ENCODE peak calls at places on chromosomes 13 and 19, in eight cellular contexts. M is esophagus muscularis mucosa, P is lower lobe of right lung, B is fibroblast of lung, Z is spleen, I is GM23248, T is suprapubic skin, K is thoracic aorta. F is an unnamed sample. For H3K36me3, the result is how much of the 10 kb centered on the place peaks cover.

GRCh38 chr13:99898421-99898820 is 73.1 kb downstream of the ZIC5 start:
- DNase-seq in M (no peak), K (no peak), I (no peak), B (no peak), Z (no peak), P (no peak), T (no peak), F (no peak)

GRCh38 chr13:32846020-32846451 is 170.2 kb upstream of the KL start:
- DNase-seq in M (peak), T (no peak), B (no peak), I (no peak), K (no peak), P (no peak), Z (no peak), F (no peak)

GRCh38 chr19:1315470-1316166 is 29.9 kb downstream of the EFNA2 start:
- DNase-seq in Z (peak), T (no peak), I (peak), M (no peak), K (no peak), B (peak), P (peak), F (no peak)

GRCh38 chr13:98681017-98681416 is 71.5 kb downstream of the SLC15A1 start:
- DNase-seq in T (no peak), K (no peak), I (no peak), B (no peak), M (no peak), Z (no peak), P (no peak), F (no peak)

GRCh38 chr13:91133941-91134772 is 213.3 kb upstream of the MIR17HG start:
- DNase-seq in B (peak), T (no peak), K (no peak), M (no peak), P (no peak), Z (no peak), I (peak), F (no peak)

GRCh38 chr19:18117364-18117691 is 19.8 kb downstream of the MAST3 start:
- DNase-seq in T (no peak), B (no peak), K (no peak), P (no peak), Z (no peak), I (no peak), M (no peak), F (no peak)

GRCh38 chr13:63551731-63552130 is 2136.1 kb upstream of the PCDH20 start:
- DNase-seq in T (no peak), Z (no peak), P (no peak), M (no peak), B (no peak), K (no peak), I (no peak), F (no peak)

GRCh38 chr13:113743366-113744195 is 15.4 kb upstream of the TMEM255B start:
- DNase-seq in Z (peak), K (no peak), B (no peak), T (no peak), M (no peak), P (peak), I (no peak), F (peak)

GRCh38 chr19:51712461-51713081 is 11.2 kb downstream of the HAS1 start:
- DNase-seq in Z (no peak), P (no peak), M (no peak), T (no peak), K (no peak), I (peak), B (peak), F (no peak)

GRCh38 chr19:6925801-6926751 is 38.7 kb downstream of the ADGRE1 start:
- DNase-seq in P (no peak), T (no peak), I (peak), M (no peak), K (no peak), Z (no peak), B (no peak), F (no peak)

GRCh38 chr19:18304496-18305312 is 18.2 kb downstream of the LSM4 start:
- DNase-seq in B (peak), P (peak), K (peak), T (peak), M (peak), I (peak), Z (peak), F (peak)

DNA sequence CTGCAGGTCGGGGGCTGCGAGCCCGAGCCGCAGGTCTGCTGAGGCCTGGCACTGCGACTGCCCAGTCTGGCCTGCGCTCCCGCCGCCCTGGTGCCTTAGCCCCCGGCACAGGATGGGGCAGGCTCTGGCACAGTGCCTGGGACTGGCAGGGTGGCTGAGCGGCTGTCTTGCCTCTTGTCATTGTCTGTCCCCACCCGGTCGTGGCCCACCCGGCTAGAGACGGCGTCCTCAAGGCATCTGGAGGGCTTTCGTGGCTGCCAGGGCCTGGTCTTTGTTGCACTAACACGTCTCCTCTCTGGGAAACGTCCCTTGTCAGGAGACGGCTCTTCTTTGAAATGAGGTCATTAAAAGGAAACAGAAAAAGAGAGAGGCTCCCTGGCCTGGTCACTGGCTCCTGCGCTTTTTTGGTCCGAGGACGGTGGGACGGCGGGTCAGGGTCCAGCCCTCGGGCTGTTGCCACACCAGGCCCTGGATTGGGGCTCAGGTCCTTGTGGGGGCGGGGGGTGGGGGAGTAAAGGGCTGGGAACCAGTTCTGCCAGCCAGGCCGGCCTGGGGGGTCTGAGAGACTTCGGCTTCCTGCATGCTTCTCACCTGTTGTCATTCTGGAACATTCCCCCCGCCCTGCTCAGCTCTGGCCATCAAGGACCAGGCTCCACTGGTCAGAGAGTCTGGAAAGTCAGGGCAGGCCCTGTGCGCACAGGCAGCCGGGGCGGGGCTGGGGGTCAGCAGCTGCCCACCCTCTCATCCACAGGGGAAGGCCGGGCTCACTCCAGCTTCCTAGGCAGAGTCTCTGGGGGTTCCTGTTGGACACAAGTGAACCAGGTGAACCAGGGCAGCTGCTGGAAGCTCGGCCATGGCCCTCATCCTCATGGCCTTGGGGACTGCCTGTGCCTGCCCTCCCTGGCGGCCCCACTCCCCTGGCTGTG is 6.2 kb upstream of the ZNF554 start:
- DNase-seq in Z (no peak), P (no peak), K (no peak), M (no peak), B (no peak), I (no peak), T (no peak), F (peak)
- H3K36me3 ChIP-seq in Z (under half), P (under half), K (under half), M (half or more), B (under half), I (under half), T (under half), F (under half)

DNA sequence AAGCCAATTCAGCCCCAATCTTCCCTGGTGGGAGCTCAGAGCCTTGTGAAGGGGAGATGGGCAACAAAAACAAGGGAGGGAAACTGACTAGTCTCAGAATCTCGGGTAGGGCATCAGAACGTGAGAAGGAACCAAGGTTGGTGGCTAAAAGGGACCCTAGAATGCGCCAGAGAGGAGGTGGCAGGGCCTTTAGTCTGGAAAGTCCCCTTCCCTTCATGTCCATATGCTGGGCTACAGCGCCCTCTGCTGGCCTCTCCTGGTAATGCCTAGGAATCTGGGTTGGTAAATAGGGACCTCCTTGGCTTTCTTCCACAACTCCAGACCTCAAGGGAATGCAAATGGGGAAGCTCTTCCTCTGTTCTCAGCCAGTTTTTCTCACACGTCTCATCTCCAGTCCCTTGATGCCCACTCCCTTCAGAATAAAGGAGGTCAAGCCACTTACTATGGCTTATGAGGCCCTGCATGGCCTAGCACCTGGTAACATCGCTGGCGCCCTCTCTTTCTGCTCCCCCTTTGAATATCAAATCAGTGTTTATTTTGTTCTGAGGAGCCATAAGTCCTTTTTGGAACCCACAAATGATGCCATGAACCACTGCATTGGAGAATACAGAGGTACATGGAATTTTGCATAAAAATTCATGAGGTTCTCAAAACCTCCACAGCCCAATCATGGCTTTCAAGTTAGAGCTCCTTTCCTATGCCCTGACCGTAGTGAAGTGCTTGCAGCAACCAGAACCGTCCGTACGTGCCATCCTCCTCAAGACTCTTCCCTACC is 1.3 kb upstream of the CCDC97 start:
- DNase-seq in P (peak), T (peak), Z (peak), I (peak), B (peak), K (peak), M (peak), F (peak)
- H3K36me3 ChIP-seq in P (half or more), T (under half), Z (under half), I (under half), B (under half), K (under half), M (half or more), F (under half)

GRCh38 chr13:42864952-42865634 is 83.7 kb downstream of the FAM216B start:
- DNase-seq in M (no peak), I (no peak), P (no peak), Z (no peak), B (no peak), K (no peak), T (no peak), F (no peak)
- H3K36me3 ChIP-seq in M (under half), I (under half), P (under half), Z (under half), B (under half), K (under half), T (under half), F (under half)

GRCh38 chr19:46999377-46999776 is 20.3 kb upstream of the NPAS1 start:
- DNase-seq in Z (no peak), K (no peak), M (no peak), P (no peak), B (no peak), I (no peak), T (no peak), F (no peak)
- H3K36me3 ChIP-seq in Z (under half), K (under half), M (half or more), P (half or more), B (under half), I (under half), T (half or more), F (under half)

GRCh38 chr19:45352914-45353796 is 12.6 kb downstream of the KLC3 start:
- DNase-seq in I (no peak), B (no peak), Z (no peak), K (no peak), M (no peak), T (no peak), P (no peak), F (no peak)

GRCh38 chr19:45352062-45352461 is 11.5 kb downstream of the KLC3 start:
- DNase-seq in P (no peak), I (no peak), M (no peak), K (no peak), B (no peak), Z (peak), T (no peak), F (no peak)

GRCh38 chr19:45352471-45352870 is 11.9 kb downstream of the KLC3 start:
- DNase-seq in K (no peak), P (no peak), I (no peak), M (no peak), Z (no peak), B (no peak), T (no peak), F (no peak)

GRCh38 chr19:45350477-45351058 is 10.0 kb downstream of the KLC3 start:
- DNase-seq in B (no peak), K (no peak), M (no peak), P (no peak), T (no peak), Z (no peak), I (no peak), F (no peak)

GRCh38 chr19:45351401-45351952 is 10.9 kb downstream of the KLC3 start:
- DNase-seq in I (no peak), Z (no peak), P (no peak), T (no peak), B (no peak), K (no peak), M (no peak), F (no peak)
- H3K36me3 ChIP-seq in I (under half), Z (under half), P (under half), T (half or more), B (under half), K (under half), M (half or more), F (under half)

DNA sequence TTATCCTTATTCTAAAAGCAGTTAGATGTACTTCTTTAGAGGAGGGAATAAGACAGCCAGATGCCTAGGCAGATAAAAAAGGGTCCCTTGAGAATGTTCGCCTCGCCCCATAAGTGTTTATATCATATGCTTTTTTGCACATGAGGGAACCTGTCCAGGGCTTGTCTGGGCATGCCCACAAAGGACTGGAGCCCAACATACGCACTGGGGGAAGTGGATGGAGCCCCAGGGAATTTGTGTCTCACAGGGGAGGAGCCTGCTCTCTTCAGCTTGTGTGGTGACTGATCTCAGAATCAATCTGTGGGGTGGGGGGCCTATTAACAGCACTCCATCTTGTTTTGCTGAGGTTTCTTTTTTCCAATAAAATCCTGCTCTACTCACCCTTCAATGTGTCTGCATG is 22.6 kb downstream of the MED4 start:
- DNase-seq in T (no peak), P (no peak), I (no peak), M (no peak), B (no peak), K (no peak), Z (no peak), F (no peak)
- H3K36me3 ChIP-seq in T (half or more), P (half or more), I (half or more), M (half or more), B (under half), K (under half), Z (half or more), F (under half)

DNA sequence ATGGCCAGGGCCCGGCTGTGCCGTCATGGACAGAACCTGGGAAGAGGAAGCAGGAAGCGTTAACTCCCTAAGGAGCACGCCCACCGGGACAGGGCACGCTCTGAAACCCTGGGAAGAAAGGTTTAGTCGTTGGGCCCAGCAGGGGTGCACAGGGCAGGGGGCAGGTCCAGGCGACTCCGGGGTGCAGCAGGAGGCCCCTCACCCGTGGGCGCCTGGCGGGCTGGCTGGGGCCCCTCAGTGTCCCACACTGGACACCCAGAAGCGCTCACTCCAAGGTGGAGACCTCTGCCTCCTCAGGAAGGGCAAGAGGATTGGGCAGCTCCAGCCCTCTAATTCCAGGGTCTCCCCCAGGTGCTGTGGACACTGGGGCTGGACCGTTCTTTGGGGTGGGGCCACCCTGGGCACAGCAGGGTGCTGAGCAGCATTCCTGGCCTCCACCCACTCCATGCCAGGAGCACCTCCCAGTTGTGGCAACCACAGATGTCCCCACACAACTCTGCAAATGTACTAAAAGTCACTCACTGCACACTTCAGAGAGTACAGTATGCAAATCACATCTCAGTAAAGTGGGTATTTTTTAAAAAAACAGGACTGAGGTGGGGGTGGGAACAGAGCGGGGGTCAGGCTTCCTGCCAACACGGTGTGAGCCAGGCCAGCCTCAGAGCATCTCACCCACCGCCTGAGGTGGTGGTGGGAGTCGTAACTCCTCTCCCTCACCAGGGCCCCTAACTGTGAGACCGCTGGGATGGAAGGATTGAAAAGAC is 35.2 kb downstream of the PIP5K1C start:
- DNase-seq in P (no peak), Z (no peak), K (no peak), B (no peak), M (no peak), I (no peak), T (no peak), F (no peak)
- H3K36me3 ChIP-seq in P (half or more), Z (under half), K (half or more), B (under half), M (half or more), I (under half), T (under half), F (under half)

DNA sequence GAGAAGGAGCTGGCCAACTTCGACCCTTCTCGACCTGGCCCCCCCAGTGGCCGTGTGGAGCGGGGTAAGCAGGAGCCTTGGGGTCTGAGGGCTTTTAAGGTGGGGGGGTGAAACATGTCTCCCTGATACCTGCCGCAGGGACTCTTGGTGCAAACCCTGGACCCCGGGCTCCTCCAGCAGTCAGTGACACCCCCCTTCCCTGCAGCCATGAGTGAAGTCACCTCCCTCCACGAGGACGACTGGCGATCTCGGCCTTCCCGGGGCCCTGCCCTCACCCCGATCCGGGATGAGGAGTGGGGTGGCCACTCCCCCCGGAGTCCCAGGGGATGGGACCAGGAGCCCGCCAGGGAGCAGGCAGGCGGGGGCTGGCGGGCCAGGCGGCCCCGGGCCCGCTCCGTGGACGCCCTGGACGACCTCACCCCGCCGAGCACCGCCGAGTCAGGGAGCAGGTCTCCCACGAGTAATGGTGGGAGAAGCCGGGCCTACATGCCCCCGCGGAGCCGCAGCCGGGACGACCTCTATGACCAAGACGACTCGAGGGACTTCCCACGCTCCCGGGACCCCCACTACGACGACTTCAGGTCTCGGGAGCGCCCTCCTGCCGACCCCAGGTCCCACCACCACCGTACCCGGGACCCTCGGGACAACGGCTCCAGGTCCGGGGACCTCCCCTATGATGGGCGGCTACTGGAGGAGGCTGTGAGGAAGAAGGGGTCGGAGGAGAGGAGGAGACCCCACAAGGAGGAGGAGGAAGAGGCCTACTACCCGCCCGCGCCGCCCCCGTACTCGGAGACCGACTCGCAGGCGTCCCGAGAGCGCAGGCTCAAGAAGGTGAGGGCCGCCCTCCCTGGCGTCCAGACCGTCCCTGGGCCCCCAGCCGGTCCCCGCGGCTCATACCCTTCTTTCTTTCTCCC is 1.6 kb upstream of the USF2 start:
- DNase-seq in M (no peak), I (peak), B (peak), T (no peak), K (no peak), P (peak), Z (peak), F (peak)
- H3K36me3 ChIP-seq in M (under half), I (under half), B (under half), T (under half), K (under half), P (half or more), Z (under half), F (under half)

GRCh38 chr19:4700573-4700970 is 23.1 kb downstream of the DPP9 start:
- DNase-seq in P (no peak), Z (no peak), M (no peak), K (no peak), B (no peak), T (no peak), I (no peak), F (peak)

GRCh38 chr19:4694211-4694987 is 24.3 kb upstream of the MYDGF start:
- DNase-seq in P (no peak), M (no peak), T (peak), Z (no peak), I (peak), K (no peak), B (peak), F (no peak)

GRCh38 chr19:4699826-4700572 is 23.6 kb downstream of the DPP9 start:
- DNase-seq in M (no peak), P (no peak), K (no peak), T (no peak), Z (no peak), B (no peak), I (no peak), F (peak)

GRCh38 chr19:4695224-4695731 is 25.1 kb upstream of the MYDGF start:
- DNase-seq in T (no peak), I (no peak), B (no peak), M (no peak), K (no peak), Z (no peak), P (no peak), F (peak)

DNA sequence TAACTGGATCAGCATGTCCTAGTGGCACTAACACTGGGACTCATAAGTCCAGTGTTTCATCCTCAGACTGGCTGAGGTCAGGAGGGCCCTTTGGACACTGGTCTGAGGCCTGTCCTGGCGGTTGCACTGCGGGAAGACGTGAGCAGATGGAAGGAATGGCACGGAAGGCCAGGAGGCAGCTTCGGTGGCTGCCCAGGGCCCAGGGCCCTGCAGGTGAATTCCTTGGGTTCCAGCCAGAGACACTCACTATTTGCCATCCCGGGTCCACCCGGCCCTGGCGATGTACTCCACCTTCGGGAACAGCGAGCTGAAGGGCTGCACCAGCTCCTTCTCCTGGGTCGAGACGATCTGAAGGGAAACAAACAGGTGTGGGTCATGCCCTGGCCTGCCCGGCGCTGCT is 26.3 kb downstream of the DPP9 start:
- DNase-seq in Z (no peak), B (no peak), T (no peak), K (no peak), M (no peak), I (no peak), P (no peak), F (peak)
- H3K36me3 ChIP-seq in Z (half or more), B (under half), T (half or more), K (half or more), M (half or more), I (under half), P (half or more), F (half or more)

GRCh38 chr13:83007226-83007625 is 875.0 kb downstream of the SLITRK1 start:
- DNase-seq in M (no peak), T (no peak), Z (no peak), I (no peak), P (no peak), K (no peak), B (no peak), F (no peak)
- H3K36me3 ChIP-seq in M (under half), T (under half), Z (under half), I (under half), P (under half), K (under half), B (under half), F (under half)

F was measured in kidney.